ENCODE peak calls at places on chromosomes 1 and 21, in ten cellular contexts. Y, V, Z, O, B, C, E, D, P and U are unnamed samples.

GRCh38 chr1:201391651-201392511 is 7.2 kb downstream of the LAD1 start:
- DNase-seq in Y (no peak), V (no peak), Z (no peak), O (no peak), B (no peak), C (no peak), E (no peak), D (no peak), P (no peak), U (peak; percentile 54)

GRCh38 chr1:180912211-180912800 is 391 bp upstream of the KIAA1614 start:
- DNase-seq in Y (no peak), V (no peak), Z (no peak), O (no peak), B (peak; percentile 62), C (no peak), E (no peak), D (no peak), P (peak; percentile 42), U (no peak)

GRCh38 chr1:20678599-20678998 is 17.4 kb upstream of the DDOST start:
- DNase-seq in Y (no peak), V (no peak), Z (peak; percentile 56), O (no peak), B (no peak), C (no peak), E (no peak), D (no peak), P (no peak), U (no peak)

GRCh38 chr1:23600283-23600682 is 41.0 kb upstream of the ID3 start:
- DNase-seq in Y (no peak), V (no peak), Z (no peak), O (no peak), B (no peak), C (no peak), E (no peak), D (no peak), P (no peak), U (no peak)

GRCh38 chr1:20978413-20978812 is 191.3 kb upstream of the HP1BP3 start:
- DNase-seq in Y (no peak), V (no peak), Z (no peak), O (no peak), B (no peak), C (no peak), E (no peak), D (no peak), P (no peak), U (no peak)

GRCh38 chr1:39130297-39130696 is 74.2 kb upstream of the MACF1 start:
- DNase-seq in Y (peak; percentile 65), V (no peak), Z (no peak), O (no peak), B (no peak), C (no peak), E (no peak), D (no peak), P (no peak), U (no peak)

GRCh38 chr21:31644648-31645047 is 14.8 kb upstream of the SOD1 start:
- DNase-seq in Y (no peak), V (no peak), Z (no peak), O (no peak), B (no peak), C (no peak), E (no peak), D (no peak), P (no peak), U (no peak)

GRCh38 chr1:58884706-58885661 is 101.1 kb upstream of the JUN start:
- DNase-seq in Y (peak; percentile 91), V (no peak), Z (no peak), O (peak; percentile 89), B (no peak), C (peak; percentile 73), E (no peak), D (no peak), P (no peak), U (peak; percentile 52)

GRCh38 chr1:231937013-231937754 is 310.6 kb downstream of the DISC1 start:
- DNase-seq in Y (peak; percentile 34), V (no peak), Z (no peak), O (no peak), B (no peak), C (peak; percentile 60), E (no peak), D (no peak), P (no peak), U (no peak)